ENCODE peak calls at places on chromosomes 16 and 17, in nine cellular contexts. One of them, this sample, is unnamed.

GRCh38 chr16:371729-372521 is 1.6 kb upstream of the MRPL28 start:
- DNase-seq in CD4-positive, alpha-beta memory T cell: no peak
- DNase-seq in RWPE1: no peak
- DNase-seq in mucosa of descending colon: peak
- DNase-seq in NCI-H460: no peak
- DNase-seq in Caki2: no peak
- DNase-seq in NCI-H1105: no peak
- DNase-seq in heart right ventricle: no peak
- DNase-seq in coronary artery: no peak
- DNase-seq in this sample: no peak

GRCh38 chr17:41287050-41287449 is 11.6 kb downstream of the KRTAP9-7 start:
- DNase-seq in RWPE1: no peak
- DNase-seq in CD4-positive, alpha-beta memory T cell: no peak
- DNase-seq in mucosa of descending colon: no peak
- DNase-seq in heart right ventricle: no peak
- DNase-seq in Caki2: peak
- DNase-seq in NCI-H1105: no peak
- DNase-seq in coronary artery: no peak
- DNase-seq in NCI-H460: no peak
- DNase-seq in this sample: no peak

GRCh38 chr16:1451702-1452392 is 7.5 kb upstream of the CCDC154 start:
- DNase-seq in RWPE1: no peak
- DNase-seq in NCI-H460: no peak
- DNase-seq in coronary artery: no peak
- DNase-seq in NCI-H1105: no peak
- DNase-seq in Caki2: no peak
- DNase-seq in CD4-positive, alpha-beta memory T cell: no peak
- DNase-seq in mucosa of descending colon: no peak
- DNase-seq in heart right ventricle: no peak
- DNase-seq in this sample: no peak

GRCh38 chr17:6636616-6637457 is 3.7 kb downstream of the KIAA0753 start:
- DNase-seq in NCI-H460: no peak
- DNase-seq in heart right ventricle: no peak
- DNase-seq in Caki2: no peak
- DNase-seq in CD4-positive, alpha-beta memory T cell: no peak
- DNase-seq in coronary artery: no peak
- DNase-seq in RWPE1: no peak
- DNase-seq in NCI-H1105: no peak
- DNase-seq in mucosa of descending colon: no peak
- DNase-seq in this sample: no peak

GRCh38 chr17:3935140-3935542 is 18.9 kb upstream of the P2RX1 start:
- DNase-seq in NCI-H460: peak
- DNase-seq in CD4-positive, alpha-beta memory T cell: no peak
- DNase-seq in coronary artery: no peak
- DNase-seq in mucosa of descending colon: peak
- DNase-seq in RWPE1: peak
- DNase-seq in heart right ventricle: peak
- DNase-seq in NCI-H1105: peak
- DNase-seq in Caki2: peak
- DNase-seq in this sample: no peak

GRCh38 chr17:61139219-61139618 is 260.4 kb upstream of the TBX2 start:
- DNase-seq in Caki2: no peak
- DNase-seq in coronary artery: no peak
- DNase-seq in heart right ventricle: no peak
- DNase-seq in mucosa of descending colon: peak
- DNase-seq in NCI-H460: no peak
- DNase-seq in CD4-positive, alpha-beta memory T cell: peak
- DNase-seq in RWPE1: no peak
- DNase-seq in NCI-H1105: no peak
- DNase-seq in this sample: no peak

GRCh38 chr17:79088997-79089328 is 14.3 kb downstream of the ENGASE start:
- DNase-seq in mucosa of descending colon: no peak
- DNase-seq in Caki2: no peak
- DNase-seq in heart right ventricle: no peak
- DNase-seq in RWPE1: no peak
- DNase-seq in coronary artery: no peak
- DNase-seq in CD4-positive, alpha-beta memory T cell: no peak
- DNase-seq in NCI-H1105: no peak
- DNase-seq in NCI-H460: no peak
- DNase-seq in this sample: no peak

GRCh38 chr16:85458952-85459351 is 154.2 kb upstream of the GSE1 start:
- DNase-seq in NCI-H1105: no peak
- DNase-seq in coronary artery: no peak
- DNase-seq in mucosa of descending colon: no peak
- DNase-seq in heart right ventricle: peak
- DNase-seq in RWPE1: no peak
- DNase-seq in Caki2: peak
- DNase-seq in NCI-H460: no peak
- DNase-seq in CD4-positive, alpha-beta memory T cell: no peak
- DNase-seq in this sample: no peak

GRCh38 chr17:36816889-36817288 is 120.4 kb upstream of the LHX1 start:
- DNase-seq in NCI-H460: no peak
- DNase-seq in Caki2: no peak
- DNase-seq in coronary artery: no peak
- DNase-seq in NCI-H1105: no peak
- DNase-seq in CD4-positive, alpha-beta memory T cell: no peak
- DNase-seq in mucosa of descending colon: no peak
- DNase-seq in heart right ventricle: no peak
- DNase-seq in RWPE1: no peak
- DNase-seq in this sample: no peak

GRCh38 chr16:16797239-16797638 is 418.3 kb downstream of the NPIPA7 start:
- DNase-seq in heart right ventricle: no peak
- DNase-seq in mucosa of descending colon: no peak
- DNase-seq in Caki2: peak
- DNase-seq in NCI-H460: peak
- DNase-seq in RWPE1: no peak
- DNase-seq in NCI-H1105: no peak
- DNase-seq in CD4-positive, alpha-beta memory T cell: no peak
- DNase-seq in coronary artery: no peak
- DNase-seq in this sample: no peak

GRCh38 chr16:27665881-27666280 is 115.9 kb downstream of the KATNIP start:
- DNase-seq in NCI-H1105: no peak
- DNase-seq in coronary artery: no peak
- DNase-seq in Caki2: no peak
- DNase-seq in CD4-positive, alpha-beta memory T cell: no peak
- DNase-seq in NCI-H460: no peak
- DNase-seq in mucosa of descending colon: no peak
- DNase-seq in RWPE1: no peak
- DNase-seq in heart right ventricle: no peak
- DNase-seq in this sample: no peak

GRCh38 chr17:8015957-8016631 is 13.7 kb downstream of the GUCY2D start:
- DNase-seq in NCI-H1105: no peak
- DNase-seq in CD4-positive, alpha-beta memory T cell: no peak
- DNase-seq in heart right ventricle: no peak
- DNase-seq in RWPE1: no peak
- DNase-seq in NCI-H460: no peak
- DNase-seq in mucosa of descending colon: peak
- DNase-seq in Caki2: no peak
- DNase-seq in coronary artery: peak
- DNase-seq in this sample: no peak

GRCh38 chr17:718075-718474 is 3.4 kb upstream of the VPS53 start:
- DNase-seq in coronary artery: no peak
- DNase-seq in NCI-H1105: no peak
- DNase-seq in Caki2: no peak
- DNase-seq in CD4-positive, alpha-beta memory T cell: no peak
- DNase-seq in mucosa of descending colon: no peak
- DNase-seq in heart right ventricle: no peak
- DNase-seq in RWPE1: no peak
- DNase-seq in NCI-H460: no peak
- DNase-seq in this sample: no peak

GRCh38 chr17:77372444-77373297 is 231.9 kb downstream of the SEC14L1 start:
- DNase-seq in NCI-H1105: peak
- DNase-seq in heart right ventricle: peak
- DNase-seq in RWPE1: no peak
- DNase-seq in CD4-positive, alpha-beta memory T cell: peak
- DNase-seq in Caki2: no peak
- DNase-seq in coronary artery: peak
- DNase-seq in mucosa of descending colon: peak
- DNase-seq in NCI-H460: no peak
- DNase-seq in this sample: peak